ENCODE peak calls at places on chromosomes 4 and X, in seven cellular contexts. G is tibial nerve, L is cardiac fibroblast, Q is GM13976, V is mucosa of descending colon, Y is endothelial cell, F is AG09319. C is an unnamed sample.

GRCh38 chr4:125728568-125728967 is 413.8 kb downstream of the FAT4 start:
- DNase-seq in G (no peak), V (no peak), Y (no peak), Q (no peak), F (peak; percentile 62), L (peak; percentile 92), C (no peak)

GRCh38 chr4:962231-963208 is 10.8 kb downstream of the DGKQ start:
- DNase-seq in Q (no peak), V (peak; percentile 84), G (no peak), Y (no peak), F (no peak), L (no peak), C (no peak)

GRCh38 chr4:1374706-1375045 is 27.7 kb downstream of the UVSSA start:
- DNase-seq in F (no peak), V (no peak), Y (no peak), L (no peak), G (no peak), Q (no peak), C (no peak)

GRCh38 chrX:39808471-39808917 is 289.3 kb downstream of the BCOR start:
- DNase-seq in G (no peak), Y (no peak), L (peak; percentile 91), F (no peak), Q (no peak), V (no peak), C (no peak)

GRCh38 chrX:80648023-80648422 is 161.7 kb downstream of the BRWD3 start:
- DNase-seq in F (no peak), V (no peak), Y (no peak), G (no peak), L (peak; percentile 29), Q (no peak), C (no peak)

GRCh38 chr4:815464-816146 is 10.3 kb downstream of the CPLX1 start:
- DNase-seq in V (peak; percentile 83), F (no peak), L (no peak), Y (no peak), Q (no peak), G (no peak), C (no peak)

GRCh38 chr4:61580721-61581377 is 380.7 kb downstream of the ADGRL3 start:
- DNase-seq in L (peak; percentile 2), Q (no peak), F (no peak), V (no peak), Y (no peak), G (no peak), C (no peak)

GRCh38 chr4:150152764-150153163 is 74.5 kb downstream of the DCLK2 start:
- DNase-seq in V (no peak), L (peak; percentile 69), G (no peak), Q (no peak), F (no peak), Y (no peak), C (no peak)

GRCh38 chrX:11059923-11060322 is 51.2 kb upstream of the HCCS start:
- DNase-seq in G (no peak), Q (no peak), V (no peak), L (no peak), Y (no peak), F (no peak), C (no peak)

GRCh38 chr4:20428410-20429160 is 176.9 kb downstream of the SLIT2 start:
- DNase-seq in V (no peak), Q (no peak), F (no peak), L (peak; percentile 44), Y (no peak), G (no peak), C (no peak)
- TF ChIP-seq CTCF in V (no peak), Q (no peak), F (peak; percentile 17), L (peak; percentile 18), Y (no peak), G (peak; percentile 6), C (no peak)

GRCh38 chr4:40506066-40506465 is 123.6 kb downstream of the RBM47 start:
- DNase-seq in Y (no peak), L (no peak), V (no peak), G (no peak), F (no peak), Q (no peak), C (no peak)

GRCh38 chr4:40502936-40503335 is 126.7 kb downstream of the RBM47 start:
- DNase-seq in V (no peak), Q (peak; percentile 46), G (no peak), Y (no peak), L (peak; percentile 13), F (no peak), C (no peak)

GRCh38 chr4:40506492-40506891 is 123.2 kb downstream of the RBM47 start:
- DNase-seq in G (no peak), Q (no peak), Y (no peak), V (no peak), L (no peak), F (no peak), C (no peak)

GRCh38 chr4:40511017-40511614 is 118.5 kb downstream of the RBM47 start:
- DNase-seq in Q (no peak), L (no peak), G (no peak), F (no peak), Y (no peak), V (peak; percentile 55), C (no peak)

DNA sequence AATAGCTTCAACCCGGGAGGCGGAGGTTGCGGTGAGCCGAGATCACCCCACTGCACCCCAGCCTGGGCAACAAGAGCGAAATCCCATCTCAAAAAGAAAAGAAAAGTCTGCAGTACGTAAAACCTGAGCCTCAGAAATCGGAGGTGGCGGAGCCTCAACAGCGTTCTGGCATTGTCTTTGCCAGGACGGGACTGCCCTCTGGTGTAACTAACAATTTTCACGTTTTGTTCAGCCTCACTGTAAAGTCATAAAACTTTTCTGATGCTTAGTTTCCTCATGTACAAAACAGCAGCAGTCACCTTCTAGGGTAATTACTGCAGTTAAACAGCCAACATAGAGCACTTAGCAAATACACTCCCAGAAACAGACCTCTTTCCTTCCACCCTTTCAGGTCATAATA is 121.7 kb downstream of the RBM47 start:
- DNase-seq in F (no peak), Q (no peak), L (no peak), V (peak; percentile 80), Y (no peak), G (no peak), C (no peak)
- TF ChIP-seq CTCF in F (no peak), Q (no peak), L (no peak), V (no peak), Y (no peak), G (no peak), C (no peak)

GRCh38 chr4:84159767-84160166 is 339.3 kb downstream of the NKX6-1 start:
- DNase-seq in L (no peak), V (no peak), Q (no peak), G (no peak), F (no peak), Y (peak; percentile 43), C (no peak)
- TF ChIP-seq CTCF in L (no peak), V (no peak), Q (no peak), G (no peak), F (no peak), Y (no peak), C (no peak)

DNA sequence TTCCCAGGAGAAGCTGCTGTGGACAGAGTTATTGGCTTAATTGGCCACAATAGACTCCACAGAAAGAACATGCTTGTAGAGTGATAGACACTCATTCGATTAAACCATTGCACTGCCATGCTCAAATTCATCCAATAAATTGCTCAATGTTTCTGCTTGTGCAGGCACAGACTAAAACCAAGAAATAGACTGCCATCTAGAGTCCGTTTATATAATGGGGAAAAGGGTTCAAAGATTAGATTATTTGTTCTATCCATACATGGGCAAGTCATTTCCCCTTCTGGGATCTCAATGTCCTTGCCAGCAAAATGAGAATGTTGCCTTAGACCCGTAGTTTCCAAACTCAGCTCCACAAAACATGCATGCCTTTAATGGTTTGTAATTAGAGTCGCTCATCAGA is 8.7 kb downstream of the SMIM10 start:
- DNase-seq in Q (peak; percentile 38), Y (no peak), V (no peak), L (peak; percentile 72), G (no peak), F (no peak), C (no peak)
- TF ChIP-seq CTCF in Q (peak; percentile 32), Y (no peak), V (no peak), L (peak; percentile 39), G (peak; percentile 18), F (peak; percentile 41), C (peak; percentile 30)

GRCh38 chr4:174873931-174874330 is 44.2 kb upstream of the ADAM29 start:
- DNase-seq in L (no peak), V (no peak), Q (peak; percentile 29), F (no peak), G (no peak), Y (no peak), C (peak; percentile 51)
- TF ChIP-seq CTCF in L (peak; percentile 7), V (no peak), Q (peak; percentile 28), F (no peak), G (no peak), Y (no peak), C (no peak)

DNA sequence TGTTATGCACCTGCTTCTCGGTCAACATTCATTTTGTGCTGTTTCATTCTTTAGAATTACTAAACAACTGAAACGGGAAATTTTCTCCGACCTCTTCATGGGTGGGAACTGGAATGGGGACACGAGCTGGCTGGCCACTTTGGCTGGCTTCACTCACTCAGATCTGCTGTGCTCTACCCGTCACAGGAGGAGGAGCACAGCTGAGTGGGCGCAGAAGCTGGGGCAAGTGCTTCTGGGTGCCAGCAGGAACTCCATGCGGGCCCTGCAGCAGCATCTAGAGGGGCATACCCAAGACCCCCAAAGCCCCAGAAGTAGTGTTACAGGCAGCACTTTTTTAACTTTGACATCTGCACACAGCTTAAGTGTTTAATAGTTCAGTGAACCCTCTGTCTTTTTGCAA is 109.6 kb downstream of the TMEM144 start:
- DNase-seq in F (no peak), Q (no peak), G (no peak), L (no peak), V (no peak), Y (no peak), C (no peak)
- TF ChIP-seq CTCF in F (no peak), Q (no peak), G (no peak), L (no peak), V (no peak), Y (no peak), C (no peak)

C was measured in Calu3.